ENCODE peak calls at places on chromosomes 2 and 18, in four cellular contexts. One of them, this sample, is unnamed.

GRCh38 chr2:121650554-121650930 is 1.3 kb upstream of the CLASP1 start:
- DNase-seq in WTC11: peak; percentile 20
- DNase-seq in HEK293T: peak; percentile 16
- DNase-seq in HepG2: no peak
- DNase-seq in this sample: peak; percentile 15

GRCh38 chr2:85734942-85735608 is 18.7 kb upstream of the ATOH8 start:
- DNase-seq in HEK293T: no peak
- DNase-seq in HepG2: no peak
- DNase-seq in WTC11: no peak
- DNase-seq in this sample: no peak

GRCh38 chr2:42012137-42012536 is 35.7 kb upstream of the PKDCC start:
- DNase-seq in HEK293T: no peak
- DNase-seq in HepG2: no peak
- DNase-seq in WTC11: no peak
- DNase-seq in this sample: no peak

GRCh38 chr18:27227721-27228120 is 42.6 kb upstream of the CHST9 start:
- DNase-seq in HEK293T: no peak
- DNase-seq in HepG2: no peak
- DNase-seq in WTC11: no peak
- DNase-seq in this sample: no peak

GRCh38 chr2:234308814-234309195 is 188.1 kb downstream of the ARL4C start:
- DNase-seq in WTC11: no peak
- DNase-seq in HEK293T: no peak
- DNase-seq in HepG2: no peak
- DNase-seq in this sample: no peak

GRCh38 chr2:179285060-179285459 is 20.4 kb upstream of the SESTD1 start:
- DNase-seq in HepG2: no peak
- DNase-seq in HEK293T: no peak
- DNase-seq in WTC11: no peak
- DNase-seq in this sample: no peak

GRCh38 chr2:118687698-118688097 is 159.8 kb downstream of the EN1 start:
- DNase-seq in HepG2: no peak
- DNase-seq in HEK293T: no peak
- DNase-seq in WTC11: no peak
- DNase-seq in this sample: no peak

GRCh38 chr2:13584020-13584419 is 867.3 kb downstream of the TRIB2 start:
- DNase-seq in WTC11: no peak
- DNase-seq in HEK293T: no peak
- DNase-seq in HepG2: no peak
- DNase-seq in this sample: no peak

GRCh38 chr2:1662606-1663180 is 81.6 kb downstream of the PXDN start:
- DNase-seq in WTC11: no peak
- DNase-seq in HEK293T: no peak
- DNase-seq in HepG2: no peak
- DNase-seq in this sample: no peak

GRCh38 chr2:16900405-16901025 is 234.9 kb upstream of the CYRIA start:
- DNase-seq in HEK293T: no peak
- DNase-seq in WTC11: peak; percentile 69
- DNase-seq in HepG2: peak; percentile 55
- DNase-seq in this sample: peak; percentile 11

GRCh38 chr18:45793295-45793965 is 32.0 kb upstream of the SIGLEC15 start:
- DNase-seq in HEK293T: no peak
- DNase-seq in HepG2: no peak
- DNase-seq in WTC11: no peak
- DNase-seq in this sample: no peak

GRCh38 chr2:120346667-120347358 is 877 bp downstream of the INHBB start:
- DNase-seq in WTC11: peak; percentile 55
- DNase-seq in HEK293T: no peak
- DNase-seq in HepG2: no peak
- DNase-seq in this sample: no peak

GRCh38 chr18:58254873-58255511 is 211.0 kb downstream of the NEDD4L start:
- DNase-seq in HepG2: no peak
- DNase-seq in WTC11: peak; percentile 65
- DNase-seq in HEK293T: peak; percentile 32
- DNase-seq in this sample: no peak

GRCh38 chr2:224142397-224143312 is 103.6 kb upstream of the SERPINE2 start:
- DNase-seq in HepG2: no peak
- DNase-seq in WTC11: no peak
- DNase-seq in HEK293T: no peak
- DNase-seq in this sample: no peak

GRCh38 chr2:45119038-45119437 is 109.8 kb upstream of the SIX2 start:
- DNase-seq in WTC11: no peak
- DNase-seq in HepG2: peak; percentile 67
- DNase-seq in HEK293T: no peak
- DNase-seq in this sample: no peak

GRCh38 chr2:8203354-8203753 is 478.5 kb upstream of the ID2 start:
- DNase-seq in HepG2: no peak
- DNase-seq in WTC11: no peak
- DNase-seq in HEK293T: no peak
- DNase-seq in this sample: no peak

GRCh38 chr2:28620371-28620793 is 124.5 kb downstream of the PLB1 start:
- DNase-seq in HEK293T: no peak
- DNase-seq in HepG2: no peak
- DNase-seq in WTC11: no peak
- DNase-seq in this sample: no peak

GRCh38 chr2:169086893-169087467 is 17.6 kb downstream of the DHRS9 start:
- DNase-seq in HepG2: no peak
- DNase-seq in HEK293T: no peak
- DNase-seq in WTC11: no peak
- DNase-seq in this sample: no peak

GRCh38 chr2:44120428-44120827 is 48.2 kb upstream of the PPM1B start:
- DNase-seq in HepG2: no peak
- DNase-seq in HEK293T: no peak
- DNase-seq in WTC11: no peak
- DNase-seq in this sample: no peak

GRCh38 chr2:174580951-174581350 is 16.7 kb downstream of the WIPF1 start:
- DNase-seq in HEK293T: no peak
- DNase-seq in HepG2: no peak
- DNase-seq in WTC11: no peak
- DNase-seq in this sample: no peak

GRCh38 chr2:190791347-190791982 is 89.2 kb upstream of the GLS start:
- DNase-seq in HEK293T: no peak
- DNase-seq in HepG2: no peak
- DNase-seq in WTC11: no peak
- DNase-seq in this sample: peak; percentile 10

GRCh38 chr2:217943379-217944321 is 59.1 kb downstream of the TNS1 start:
- DNase-seq in WTC11: peak; percentile 81
- DNase-seq in HEK293T: peak; percentile 83
- DNase-seq in HepG2: peak; percentile 71
- DNase-seq in this sample: peak; percentile 75

GRCh38 chr18:49495480-49495879 is 8.4 kb upstream of the C18orf32 start:
- DNase-seq in HEK293T: no peak
- DNase-seq in WTC11: no peak
- DNase-seq in HepG2: no peak
- DNase-seq in this sample: no peak

GRCh38 chr2:109028280-109028679 is 39.3 kb upstream of the EDAR start:
- DNase-seq in HEK293T: no peak
- DNase-seq in WTC11: no peak
- DNase-seq in HepG2: no peak
- DNase-seq in this sample: no peak

GRCh38 chr2:8257502-8257901 is 424.4 kb upstream of the ID2 start:
- DNase-seq in HEK293T: no peak
- DNase-seq in HepG2: no peak
- DNase-seq in WTC11: no peak
- DNase-seq in this sample: no peak

GRCh38 chr2:200950378-200950777 is 13.1 kb downstream of the ORC2 start:
- DNase-seq in WTC11: no peak
- DNase-seq in HEK293T: no peak
- DNase-seq in HepG2: no peak
- DNase-seq in this sample: no peak

GRCh38 chr2:110852541-110853263 is 120.3 kb downstream of the ACOXL start:
- DNase-seq in HepG2: no peak
- DNase-seq in HEK293T: no peak
- DNase-seq in WTC11: no peak
- DNase-seq in this sample: no peak

GRCh38 chr2:230797515-230798495 is 66.9 kb upstream of the ITM2C start:
- DNase-seq in HepG2: no peak
- DNase-seq in WTC11: no peak
- DNase-seq in HEK293T: no peak
- DNase-seq in this sample: peak; percentile 11

GRCh38 chr2:149613712-149614111 is 26.1 kb upstream of the MMADHC start:
- DNase-seq in HepG2: no peak
- DNase-seq in HEK293T: no peak
- DNase-seq in WTC11: no peak
- DNase-seq in this sample: no peak

GRCh38 chr18:57837917-57838548 is 34.9 kb upstream of the ATP8B1 start:
- DNase-seq in HepG2: no peak
- DNase-seq in WTC11: no peak
- DNase-seq in HEK293T: no peak
- DNase-seq in this sample: no peak

GRCh38 chr2:223262946-223263345 is 211.0 kb downstream of the KCNE4 start:
- DNase-seq in HepG2: no peak
- DNase-seq in HEK293T: no peak
- DNase-seq in WTC11: no peak
- DNase-seq in this sample: no peak

GRCh38 chr2:157938556-157938955 is 62.4 kb upstream of the ACVR1 start:
- DNase-seq in WTC11: no peak
- DNase-seq in HEK293T: no peak
- DNase-seq in HepG2: no peak
- DNase-seq in this sample: peak; percentile 32

GRCh38 chr2:1744151-1744445 is 217 bp downstream of the PXDN start:
- DNase-seq in HEK293T: no peak
- DNase-seq in HepG2: no peak
- DNase-seq in WTC11: peak; percentile 67
- DNase-seq in this sample: no peak

GRCh38 chr2:25341031-25341727 is 546 bp downstream of the DNMT3A start:
- DNase-seq in HepG2: no peak
- DNase-seq in HEK293T: peak; percentile 41
- DNase-seq in WTC11: no peak
- DNase-seq in this sample: peak; percentile 65

DNA sequence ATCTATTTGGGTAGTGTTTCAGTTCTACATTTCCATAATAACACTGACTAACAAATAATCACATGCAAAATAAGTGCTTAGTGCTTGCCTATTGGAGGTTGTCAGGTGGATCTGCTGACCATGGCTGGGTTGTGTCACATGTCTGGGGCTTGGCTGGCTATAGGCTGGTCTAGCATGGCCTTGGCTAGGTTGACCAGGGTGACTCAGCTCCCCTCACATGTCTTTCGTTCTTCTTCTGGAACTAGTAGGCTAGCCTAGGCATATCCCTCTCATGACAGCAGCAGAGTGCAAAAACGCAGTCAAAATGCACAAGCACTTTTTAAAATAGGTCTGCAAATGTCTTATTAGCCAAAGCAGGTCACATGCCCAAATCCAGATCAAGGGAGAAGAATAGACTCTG is 179.8 kb upstream of the ACVR2A start:
- DNase-seq in HepG2: no peak
- DNase-seq in WTC11: no peak
- DNase-seq in HEK293T: no peak
- DNase-seq in this sample: no peak
- TF ChIP-seq ELF4 in HepG2: no peak
- TF ChIP-seq ELF4 in WTC11: no peak
- TF ChIP-seq ELF4 in HEK293T: no peak
- TF ChIP-seq ELF4 in this sample: no peak

DNA sequence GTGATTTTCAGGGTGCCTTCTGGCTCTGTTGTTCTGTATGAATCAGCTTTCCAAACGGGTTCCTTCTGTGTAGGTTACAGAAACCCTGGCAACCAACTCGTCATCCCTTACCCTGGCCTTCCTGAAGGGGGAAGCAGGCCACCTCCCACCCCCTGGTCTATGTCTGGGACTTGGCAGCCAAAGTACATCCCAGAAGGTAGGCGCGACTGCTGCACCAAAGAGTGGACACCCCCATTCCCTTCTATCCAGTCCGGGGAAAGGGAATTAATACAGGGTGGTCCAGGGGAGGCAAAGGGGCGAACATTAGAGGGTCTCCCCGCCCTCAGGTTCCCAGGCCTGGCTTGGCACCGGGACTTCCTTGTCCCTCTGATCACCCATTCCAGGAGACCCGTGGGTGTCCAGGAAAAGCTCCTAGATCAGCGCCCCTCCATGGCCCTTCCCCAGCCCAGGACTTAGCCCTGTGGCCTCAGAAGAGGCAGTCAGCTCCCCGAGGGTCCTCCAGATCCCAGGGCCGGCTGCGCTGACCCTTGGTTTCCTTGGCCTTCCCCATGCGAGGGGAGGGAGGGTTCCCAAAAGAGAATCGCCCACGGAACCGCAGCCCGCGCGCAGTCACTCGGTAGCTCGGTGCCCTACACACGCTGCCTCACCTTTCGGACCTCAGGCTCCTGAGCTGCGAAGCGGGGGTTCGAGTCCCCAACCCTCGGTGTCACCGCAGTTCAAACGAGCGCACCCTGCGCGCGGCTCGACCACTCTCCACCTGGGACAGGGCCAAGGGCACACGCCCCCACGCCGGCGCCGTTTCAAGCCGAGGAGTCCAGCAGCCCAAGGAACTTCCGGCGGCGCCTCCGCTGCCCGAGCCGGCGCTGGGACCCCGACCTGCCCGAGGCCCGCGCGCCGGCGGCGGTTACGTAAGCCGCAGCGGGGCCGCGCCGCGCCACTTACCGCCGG is at the start of gene PER2:
- DNase-seq in WTC11: peak; percentile 60
- DNase-seq in HEK293T: peak; percentile 59
- DNase-seq in HepG2: peak; percentile 84
- DNase-seq in this sample: peak; percentile 51
- TF ChIP-seq ELF4 in WTC11: no peak
- TF ChIP-seq ELF4 in HEK293T: no peak
- TF ChIP-seq ELF4 in HepG2: no peak
- TF ChIP-seq ELF4 in this sample: no peak

DNA sequence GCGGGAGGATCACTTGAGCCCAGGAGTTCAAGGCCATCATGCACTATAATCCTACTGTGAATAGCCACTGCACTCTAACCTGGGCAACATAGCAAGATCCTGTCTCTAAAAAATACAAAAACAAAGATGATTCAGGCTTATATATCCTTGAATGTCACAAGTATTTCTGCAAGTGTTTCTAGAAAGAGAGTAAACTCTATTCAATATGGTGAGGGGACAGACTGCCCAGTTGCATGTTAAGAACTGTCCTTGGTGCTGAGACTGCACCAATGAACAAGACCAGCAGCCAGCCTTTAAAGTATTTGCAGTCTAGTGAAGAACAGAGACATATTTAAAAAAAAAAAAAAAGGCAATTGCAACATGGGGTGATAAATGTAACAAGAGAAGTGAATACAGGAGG is 16.4 kb downstream of the MAP3K19 start:
- DNase-seq in WTC11: no peak
- DNase-seq in HepG2: peak; percentile 41
- DNase-seq in HEK293T: peak; percentile 16
- DNase-seq in this sample: no peak
- TF ChIP-seq ELF4 in WTC11: no peak
- TF ChIP-seq ELF4 in HepG2: no peak
- TF ChIP-seq ELF4 in HEK293T: no peak
- TF ChIP-seq ELF4 in this sample: no peak

GRCh38 chr18:63438181-63438580 is 15.9 kb upstream of the VPS4B start:
- DNase-seq in HepG2: no peak
- DNase-seq in HEK293T: no peak
- DNase-seq in WTC11: no peak
- DNase-seq in this sample: no peak

GRCh38 chr18:63443820-63444219 is 21.5 kb upstream of the VPS4B start:
- DNase-seq in HEK293T: no peak
- DNase-seq in WTC11: no peak
- DNase-seq in HepG2: no peak
- DNase-seq in this sample: no peak

GRCh38 chr18:63440897-63441296 is 18.6 kb upstream of the VPS4B start:
- DNase-seq in HEK293T: no peak
- DNase-seq in HepG2: no peak
- DNase-seq in WTC11: no peak
- DNase-seq in this sample: no peak

GRCh38 chr18:63440219-63440618 is 17.9 kb upstream of the VPS4B start:
- DNase-seq in HepG2: no peak
- DNase-seq in WTC11: no peak
- DNase-seq in HEK293T: no peak
- DNase-seq in this sample: no peak

GRCh38 chr18:63439334-63439733 is 17.1 kb upstream of the VPS4B start:
- DNase-seq in WTC11: peak; percentile 50
- DNase-seq in HEK293T: peak; percentile 52
- DNase-seq in HepG2: peak; percentile 33
- DNase-seq in this sample: peak; percentile 48
- TF ChIP-seq ELF4 in WTC11: no peak
- TF ChIP-seq ELF4 in HEK293T: no peak
- TF ChIP-seq ELF4 in HepG2: no peak
- TF ChIP-seq ELF4 in this sample: no peak